ENCODE peak calls at places on chromosomes 12 and 14, in seven cellular contexts. B is astrocyte of the spinal cord, M is lower leg skin, R is AG04450, O is heart right ventricle, Z is tibial artery, G is epithelial cell of esophagus. C is an unnamed sample.

GRCh38 chr12:131896811-131897270 is 2.4 kb downstream of the ULK1 start:
- DNase-seq in B (no peak), M (no peak), R (peak), O (no peak), Z (no peak), G (no peak), C (no peak)

GRCh38 chr14:94476018-94476417 is at the start of gene SERPINA9:
- DNase-seq in B (no peak), M (no peak), R (no peak), O (no peak), Z (no peak), G (no peak), C (no peak)

GRCh38 chr12:55931780-55932545 is 1.0 kb downstream of the DGKA start:
- DNase-seq in B (peak), M (peak), R (no peak), O (peak), Z (peak), G (peak), C (no peak)

GRCh38 chr14:102034301-102034700 is 52.5 kb downstream of the HSP90AA1 start:
- DNase-seq in B (no peak), M (no peak), R (no peak), O (no peak), Z (no peak), G (no peak), C (no peak)

GRCh38 chr12:103956515-103957027 is 9.1 kb upstream of the TDG start:
- DNase-seq in B (no peak), M (no peak), R (no peak), O (no peak), Z (no peak), G (no peak), C (no peak)

GRCh38 chr12:88298014-88298682 is 156.0 kb downstream of the TMTC3 start:
- DNase-seq in B (peak), M (no peak), R (no peak), O (no peak), Z (no peak), G (no peak), C (no peak)

GRCh38 chr12:123732251-123732650 is 20.1 kb downstream of the ATP6V0A2 start:
- DNase-seq in B (no peak), M (peak), R (no peak), O (no peak), Z (no peak), G (no peak), C (no peak)

GRCh38 chr12:85733441-85733840 is 102.8 kb downstream of the RASSF9 start:
- DNase-seq in B (peak), M (no peak), R (no peak), O (no peak), Z (no peak), G (peak), C (no peak)

GRCh38 chr12:54358620-54358944 is 5.7 kb downstream of the GPR84 start:
- DNase-seq in B (no peak), M (no peak), R (no peak), O (no peak), Z (no peak), G (no peak), C (no peak)

GRCh38 chr12:54356228-54356627 is 8.1 kb downstream of the GPR84 start:
- DNase-seq in B (no peak), M (no peak), R (no peak), O (no peak), Z (no peak), G (no peak), C (no peak)

GRCh38 chr12:54358945-54359761 is 5.1 kb downstream of the GPR84 start:
- DNase-seq in B (peak), M (peak), R (peak), O (peak), Z (peak), G (peak), C (peak)

GRCh38 chr12:54356951-54357356 is 7.3 kb downstream of the GPR84 start:
- DNase-seq in B (no peak), M (no peak), R (no peak), O (no peak), Z (no peak), G (no peak), C (no peak)

DNA sequence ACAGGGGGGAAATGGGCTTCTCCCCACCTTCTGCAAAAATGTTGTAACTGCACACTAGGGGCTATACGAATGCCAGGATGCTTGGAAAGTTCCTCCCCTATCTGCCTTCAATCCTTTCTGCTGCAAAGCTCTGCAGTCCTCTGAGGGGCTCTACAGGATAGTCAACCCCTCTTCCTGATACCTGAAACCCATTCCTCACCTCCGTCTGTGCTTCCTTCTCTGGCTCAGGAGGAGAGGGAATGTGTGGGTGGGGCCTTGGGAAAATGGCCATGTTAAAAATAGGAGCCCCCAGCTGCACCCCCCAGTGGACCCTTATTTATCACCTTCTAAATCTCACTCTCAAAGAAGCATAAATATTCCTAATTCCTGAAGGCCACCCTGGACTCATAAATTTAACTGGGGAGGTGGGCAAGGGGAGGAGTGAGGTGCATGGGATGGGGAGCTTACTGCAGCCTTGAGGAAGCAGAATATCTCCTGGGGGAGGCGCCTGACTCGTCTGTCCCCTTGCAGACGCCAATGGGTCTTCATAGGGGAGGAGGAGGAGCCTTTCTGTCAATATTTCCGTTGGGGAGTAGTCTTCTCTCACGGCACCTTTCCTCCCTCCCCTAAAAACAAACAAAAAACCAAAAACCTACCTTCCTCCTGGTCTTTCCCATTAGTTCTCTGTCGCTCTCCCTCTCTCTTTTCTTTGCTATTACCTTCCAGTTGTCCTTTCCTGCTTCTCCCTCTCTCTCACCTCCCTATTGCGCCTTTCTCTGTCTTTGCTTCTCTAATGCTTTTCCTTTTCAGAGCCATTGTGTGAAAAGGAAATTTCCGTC is 6.3 kb downstream of the GPR84 start:
- DNase-seq in B (no peak), M (no peak), R (no peak), O (no peak), Z (no peak), G (no peak), C (no peak)
- TF ChIP-seq CTCF in B (no peak), M (no peak), R (no peak), O (no peak), Z (no peak), G (no peak), C (no peak)

DNA sequence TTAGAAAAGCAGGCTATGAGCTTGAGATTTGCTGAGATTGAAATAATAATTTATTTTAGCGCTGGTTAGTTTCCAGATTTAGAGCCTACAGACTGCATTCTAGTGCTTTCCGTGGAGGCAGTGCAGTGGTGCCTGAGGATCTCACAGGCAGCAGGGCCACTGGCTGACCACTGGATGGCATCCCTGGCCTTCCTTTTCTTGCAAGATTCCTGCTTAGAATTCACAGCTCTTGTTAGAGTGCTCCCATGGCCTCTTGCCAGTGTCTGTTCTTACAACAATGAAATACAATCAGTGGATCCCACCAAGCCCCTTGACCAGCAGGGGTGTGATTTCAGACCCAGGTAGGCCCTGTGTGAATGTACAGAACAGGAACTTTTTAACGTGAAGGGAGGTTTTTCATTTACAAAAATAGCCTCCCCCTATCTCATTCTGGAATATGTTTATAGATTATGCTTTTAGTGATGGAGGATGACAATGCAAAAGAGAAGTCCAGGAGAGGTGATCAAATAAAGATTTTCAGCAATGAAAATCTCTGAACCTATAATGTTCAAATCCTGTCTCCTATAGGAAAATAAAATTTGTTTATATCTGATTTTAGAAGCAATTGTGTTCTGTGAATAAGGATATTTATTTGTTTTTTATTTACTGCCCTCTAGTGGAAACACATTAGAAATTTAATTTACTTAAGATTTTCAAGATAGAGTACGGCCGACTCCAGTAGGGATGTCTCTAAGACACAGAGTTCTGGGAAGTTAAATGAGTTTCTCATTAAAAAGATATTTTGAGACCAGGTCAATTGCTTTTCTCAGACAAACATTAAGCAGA is 362.2 kb upstream of the STXBP6 start:
- DNase-seq in B (peak), M (no peak), R (no peak), O (no peak), Z (no peak), G (peak), C (no peak)
- TF ChIP-seq CTCF in B (no peak), M (no peak), R (no peak), O (no peak), Z (no peak), G (no peak), C (peak)

GRCh38 chr14:62076368-62076767 is 314.1 kb downstream of the SNAPC1 start:
- DNase-seq in B (no peak), M (no peak), R (no peak), O (no peak), Z (no peak), G (no peak), C (no peak)

GRCh38 chr14:62079035-62079434 is 316.8 kb downstream of the SNAPC1 start:
- DNase-seq in B (no peak), M (no peak), R (no peak), O (no peak), Z (no peak), G (no peak), C (no peak)

GRCh38 chr14:62076825-62077660 is 314.8 kb downstream of the SNAPC1 start:
- DNase-seq in B (no peak), M (no peak), R (no peak), O (no peak), Z (no peak), G (no peak), C (no peak)

GRCh38 chr14:62081012-62081612 is 318.9 kb downstream of the SNAPC1 start:
- DNase-seq in B (no peak), M (no peak), R (no peak), O (no peak), Z (no peak), G (no peak), C (no peak)

GRCh38 chr14:62077676-62078261 is 315.5 kb downstream of the SNAPC1 start:
- DNase-seq in B (no peak), M (no peak), R (no peak), O (no peak), Z (no peak), G (no peak), C (no peak)
- TF ChIP-seq CTCF in B (no peak), M (no peak), R (no peak), O (no peak), Z (no peak), G (no peak), C (no peak)

GRCh38 chr14:35335388-35336092 is 43.4 kb downstream of the PSMA6 start:
- DNase-seq in B (no peak), M (no peak), R (no peak), O (no peak), Z (no peak), G (no peak), C (no peak)

GRCh38 chr14:35333797-35334743 is 41.9 kb downstream of the PSMA6 start:
- DNase-seq in B (no peak), M (no peak), R (no peak), O (no peak), Z (no peak), G (no peak), C (no peak)

GRCh38 chr14:35332517-35333346 is 40.5 kb downstream of the PSMA6 start:
- DNase-seq in B (no peak), M (no peak), R (no peak), O (no peak), Z (no peak), G (peak), C (no peak)

GRCh38 chr14:35331605-35332516 is 39.7 kb downstream of the PSMA6 start:
- DNase-seq in B (peak), M (peak), R (no peak), O (no peak), Z (no peak), G (peak), C (no peak)

DNA sequence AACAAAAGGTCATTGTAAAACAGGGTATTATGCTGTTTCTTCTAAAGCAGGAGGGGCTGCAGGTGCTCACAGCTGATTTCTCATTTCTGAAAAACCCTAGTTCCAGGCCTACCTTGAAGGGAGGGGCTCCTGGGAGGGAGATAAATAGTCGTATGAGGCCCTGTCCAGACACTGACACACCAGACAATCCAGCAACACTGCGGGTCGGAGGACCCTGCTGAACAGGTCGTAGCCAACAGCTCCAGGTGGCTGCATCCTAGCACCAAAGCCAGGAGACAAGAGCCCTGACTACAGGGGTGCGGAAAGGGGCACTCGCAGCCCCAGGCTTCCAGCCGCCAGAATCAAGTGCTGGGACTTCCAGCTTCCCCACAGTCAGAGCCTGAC is 41.2 kb downstream of the PSMA6 start:
- DNase-seq in B (no peak), M (no peak), R (no peak), O (no peak), Z (no peak), G (no peak), C (no peak)
- TF ChIP-seq CTCF in B (no peak), M (no peak), R (no peak), O (no peak), Z (no peak), G (no peak), C (no peak)

GRCh38 chr14:91177797-91178147 is 63.9 kb downstream of the DGLUCY start:
- DNase-seq in B (no peak), M (no peak), R (no peak), O (no peak), Z (no peak), G (no peak), C (no peak)
- TF ChIP-seq CTCF in B (no peak), M (no peak), R (no peak), O (no peak), Z (no peak), G (no peak), C (no peak)

C was measured in epithelial cell of proximal tubule.